ENCODE peak calls at places on chromosomes 1 and 21, in six cellular contexts. B is lower lobe of right lung, I is H7, O is suprapubic skin, R is HFF-Myc, X is neuronal stem cell. N is an unnamed sample.

GRCh38 chr1:186813420-186813819 is 15.3 kb upstream of the PLA2G4A start:
- DNase-seq in I (no peak), R (no peak), X (no peak), O (no peak), B (no peak), N (no peak)

GRCh38 chr1:2232255-2232915 is 4.3 kb downstream of the SKI start:
- DNase-seq in I (no peak), B (peak; percentile 68), X (no peak), R (no peak), O (no peak), N (no peak)

GRCh38 chr1:227796359-227796915 is 19.0 kb upstream of the PRSS38 start:
- DNase-seq in B (no peak), X (no peak), I (no peak), R (no peak), O (no peak), N (no peak)

GRCh38 chr1:193408782-193409293 is 222.4 kb upstream of the B3GALT2 start:
- DNase-seq in B (peak; percentile 66), I (no peak), O (no peak), X (no peak), R (peak; percentile 20), N (no peak)

GRCh38 chr1:12383786-12384185 is 154.0 kb downstream of the VPS13D start:
- DNase-seq in O (no peak), R (no peak), X (no peak), B (no peak), I (no peak), N (no peak)

GRCh38 chr1:94183197-94183815 is 54.1 kb downstream of the ARHGAP29 start:
- DNase-seq in O (no peak), X (no peak), B (no peak), I (no peak), R (no peak), N (no peak)

GRCh38 chr1:76122260-76122659 is 47.7 kb downstream of the ST6GALNAC3 start:
- DNase-seq in O (no peak), X (no peak), R (no peak), B (no peak), I (no peak), N (no peak)

GRCh38 chr1:182676321-182676720 is 8.1 kb downstream of the RGS8 start:
- DNase-seq in I (no peak), O (no peak), R (peak; percentile 10), X (no peak), B (no peak), N (no peak)

GRCh38 chr1:200925821-200926220 is 31.1 kb downstream of the INAVA start:
- DNase-seq in I (no peak), B (no peak), R (no peak), O (no peak), X (no peak), N (no peak)

GRCh38 chr1:53669511-53670191 is 69.3 kb downstream of the GLIS1 start:
- DNase-seq in O (no peak), I (no peak), B (no peak), X (no peak), R (no peak), N (no peak)

GRCh38 chr1:157577420-157577819 is 20.5 kb downstream of the FCRL4 start:
- DNase-seq in O (no peak), I (no peak), X (no peak), B (no peak), R (no peak), N (no peak)

GRCh38 chr1:53616927-53617326 is 122.0 kb downstream of the GLIS1 start:
- DNase-seq in B (no peak), I (peak; percentile 82), R (no peak), X (no peak), O (peak; percentile 27), N (no peak)

GRCh38 chr1:230322967-230323547 is 103.1 kb downstream of the PGBD5 start:
- DNase-seq in I (no peak), R (no peak), O (peak; percentile 46), X (no peak), B (no peak), N (no peak)

GRCh38 chr1:24864409-24864808 is 65.7 kb downstream of the RUNX3 start:
- DNase-seq in I (peak; percentile 61), B (no peak), X (no peak), O (no peak), R (no peak), N (no peak)

GRCh38 chr1:183735069-183735860 is 69.7 kb upstream of the RGL1 start:
- DNase-seq in B (no peak), R (no peak), O (no peak), I (no peak), X (no peak), N (no peak)

GRCh38 chr1:54810144-54810942 is 9.2 kb upstream of the TTC22 start:
- DNase-seq in O (peak; percentile 67), X (peak; percentile 64), R (peak; percentile 26), B (peak; percentile 65), I (peak; percentile 94), N (no peak)

DNA sequence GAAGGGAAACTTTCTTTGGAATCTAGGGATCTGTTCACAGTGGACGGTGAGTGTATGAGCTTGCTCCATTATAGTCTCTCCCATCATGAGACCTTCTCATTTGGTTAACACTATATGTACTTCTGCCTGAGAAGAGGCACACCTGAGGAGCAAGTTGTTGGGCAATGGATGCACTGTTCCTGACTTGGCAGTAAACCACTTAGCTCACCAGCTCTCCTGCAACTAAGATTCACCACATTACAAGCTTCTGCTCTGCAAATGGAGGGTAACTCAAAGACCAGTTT is 10.2 kb downstream of the MACF1 start:
- DNase-seq in O (no peak), R (no peak), B (no peak), I (no peak), X (no peak), N (no peak)
- H3K4me3 ChIP-seq in O (no peak overlapping the region), R (no peak overlapping the region), B (no peak overlapping the region), I (no peak overlapping the region), X (no peak overlapping the region), N (no peak overlapping the region)

GRCh38 chr1:204149635-204150565 is 1.9 kb downstream of the ETNK2 start:
- DNase-seq in I (no peak), R (no peak), B (peak; percentile 35), X (no peak), O (no peak), N (no peak)
- H3K4me3 ChIP-seq in I (no peak overlapping the region), R (no peak overlapping the region), B (no peak overlapping the region), X (no peak overlapping the region), O (peak overlapping the region; percentile 77), N (no peak overlapping the region)

DNA sequence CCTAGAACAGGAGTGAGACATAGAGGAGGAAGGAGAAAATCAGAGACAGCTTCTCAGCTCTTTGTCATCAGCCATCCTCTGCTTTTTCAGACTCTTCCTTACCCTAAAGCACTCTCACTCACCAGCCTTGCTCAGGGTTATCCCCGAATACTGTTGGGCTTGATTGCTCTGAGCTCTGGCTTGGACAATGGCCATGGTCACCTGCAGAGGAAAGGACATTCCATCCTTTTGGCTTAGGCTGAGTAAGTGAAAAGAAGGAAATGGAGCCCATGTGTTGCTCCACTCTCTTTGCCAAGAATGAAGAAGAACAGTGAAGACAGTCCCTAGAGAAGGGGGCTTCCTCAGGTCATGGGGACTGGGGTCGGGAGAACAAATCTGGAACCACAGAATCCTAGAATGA is 2.4 kb downstream of the MTMR11 start:
- DNase-seq in B (no peak), O (no peak), I (no peak), R (no peak), X (no peak), N (no peak)
- H3K4me3 ChIP-seq in B (no peak overlapping the region), O (no peak overlapping the region), I (no peak overlapping the region), R (no peak overlapping the region), X (no peak overlapping the region), N (no peak overlapping the region)

DNA sequence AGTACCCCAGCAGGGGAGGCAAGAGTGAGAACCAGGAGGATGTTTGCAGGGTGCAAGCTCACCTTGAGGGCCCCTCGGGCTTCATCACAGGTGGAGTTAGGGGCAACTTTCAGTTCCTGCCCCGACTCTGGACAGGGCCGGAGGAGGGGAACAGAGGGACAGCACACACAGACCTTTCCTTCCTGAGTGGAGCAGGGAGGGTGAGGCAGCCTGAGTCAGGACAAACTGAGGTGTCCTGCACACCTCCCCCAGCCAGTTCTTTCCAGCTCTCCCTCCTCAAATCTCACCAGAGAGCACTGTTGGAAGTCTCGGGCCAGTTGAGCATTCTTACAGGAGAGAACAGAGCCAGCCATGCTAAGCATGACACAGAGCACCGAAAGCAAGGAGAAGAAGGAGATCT is 1.5 kb downstream of the ENTREP3 start:
- DNase-seq in O (no peak), X (no peak), R (no peak), I (no peak), B (no peak), N (no peak)
- H3K4me3 ChIP-seq in O (peak overlapping the region; percentile 94), X (peak overlapping the region; percentile 70), R (peak overlapping the region; percentile 82), I (no peak overlapping the region), B (peak overlapping the region; percentile 82), N (peak overlapping the region; percentile 57)

DNA sequence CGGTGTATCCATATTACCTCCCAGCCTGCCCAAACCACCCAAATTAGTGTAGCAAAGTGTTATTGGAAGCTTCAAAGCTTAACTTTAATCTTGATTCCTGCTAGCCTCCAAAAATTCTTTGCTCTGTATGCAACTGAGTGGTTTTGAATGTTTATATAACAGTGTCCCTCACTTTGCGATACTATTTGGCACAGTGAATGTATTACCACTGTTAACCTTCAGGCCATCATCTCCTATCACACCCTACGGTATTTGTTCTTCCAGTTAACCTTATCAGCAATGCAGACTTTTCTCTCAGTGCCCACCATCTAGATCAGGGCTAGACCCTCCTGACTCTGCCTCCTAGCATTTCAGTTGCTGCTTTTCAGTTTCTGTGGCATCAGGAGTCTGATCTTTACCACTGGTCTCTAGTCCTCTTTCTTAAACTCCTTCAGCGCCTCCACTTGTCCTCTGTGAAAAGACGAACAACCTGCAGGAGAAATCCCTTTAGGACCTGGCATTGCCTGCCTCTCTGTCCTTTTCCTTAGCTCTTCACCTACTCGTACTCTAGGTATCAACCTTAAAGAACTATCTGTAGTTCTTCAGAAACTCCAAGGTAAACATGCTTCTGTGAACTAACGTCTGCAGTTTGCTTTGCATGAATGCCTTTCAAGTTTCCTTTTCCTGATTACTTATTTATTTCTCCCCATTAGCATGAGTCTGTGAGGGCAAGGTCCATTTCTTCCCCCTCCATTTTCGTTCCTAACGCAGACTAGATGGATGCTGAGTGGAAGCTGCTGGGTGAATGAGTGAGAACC is 71.7 kb downstream of the SNX7 start:
- DNase-seq in B (no peak), R (no peak), I (no peak), X (no peak), O (no peak), N (no peak)
- H3K4me3 ChIP-seq in B (no peak overlapping the region), R (no peak overlapping the region), I (no peak overlapping the region), X (no peak overlapping the region), O (no peak overlapping the region), N (no peak overlapping the region)

GRCh38 chr1:219038398-219038797 is 135.3 kb upstream of the LYPLAL1 start:
- DNase-seq in B (no peak), X (no peak), I (no peak), O (no peak), R (no peak), N (no peak)
- H3K4me3 ChIP-seq in B (no peak overlapping the region), X (no peak overlapping the region), I (no peak overlapping the region), O (no peak overlapping the region), R (no peak overlapping the region), N (no peak overlapping the region)

DNA sequence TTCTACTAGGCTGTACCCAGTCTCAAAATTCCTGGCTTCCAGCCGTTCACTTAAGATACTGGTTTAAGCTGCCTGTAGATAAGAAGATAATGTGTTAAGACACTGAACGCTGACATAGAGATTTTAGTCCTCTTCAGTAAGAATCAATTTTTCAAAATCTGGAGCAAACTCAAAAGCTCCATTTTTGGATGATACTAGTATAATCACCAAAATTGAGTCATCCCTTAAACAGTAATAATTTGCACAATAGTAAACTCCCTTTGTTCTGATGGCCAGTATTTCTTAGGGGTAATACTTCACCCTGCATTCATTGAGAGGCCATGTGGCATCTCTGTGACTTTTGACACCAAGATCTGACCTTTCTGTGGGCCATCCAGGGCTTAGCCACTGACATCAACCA is 299.8 kb upstream of the USP25 start:
- DNase-seq in X (no peak), R (no peak), O (no peak), I (no peak), B (no peak), N (no peak)
- H3K4me3 ChIP-seq in X (no peak overlapping the region), R (no peak overlapping the region), O (no peak overlapping the region), I (no peak overlapping the region), B (no peak overlapping the region), N (no peak overlapping the region)

GRCh38 chr1:43383449-43383848 is 6.2 kb downstream of the MED8 start:
- DNase-seq in R (no peak), O (no peak), B (no peak), I (no peak), X (no peak), N (no peak)
- H3K4me3 ChIP-seq in R (no peak overlapping the region), O (no peak overlapping the region), B (no peak overlapping the region), I (no peak overlapping the region), X (no peak overlapping the region), N (no peak overlapping the region)

N was measured in RWPE2.